ENCODE peak calls at places on chromosomes 12 and 14, in eight cellular contexts. One of them, this sample, is unnamed. For H3K4me1 and H3K9me3, the result is how much of the 10 kb centered on the place peaks cover.

GRCh38 chr14:26917086-26917485 is 319.3 kb upstream of the NOVA1 start:
- DNase-seq in keratinocyte: no peak
- DNase-seq in K562: peak
- DNase-seq in neural progenitor cell: peak
- DNase-seq in HCT116: no peak
- DNase-seq in thyroid gland: no peak
- DNase-seq in spleen: no peak
- DNase-seq in GM23248: peak
- DNase-seq in this sample: peak

GRCh38 chr12:25052191-25053020 is 103.5 kb upstream of the BCAT1 start:
- DNase-seq in neural progenitor cell: no peak
- DNase-seq in K562: no peak
- DNase-seq in thyroid gland: no peak
- DNase-seq in HCT116: no peak
- DNase-seq in spleen: peak
- DNase-seq in keratinocyte: no peak
- DNase-seq in GM23248: no peak
- DNase-seq in this sample: no peak

GRCh38 chr14:30706704-30707103 is 84.6 kb downstream of the SCFD1 start:
- DNase-seq in neural progenitor cell: peak
- DNase-seq in thyroid gland: peak
- DNase-seq in spleen: no peak
- DNase-seq in K562: no peak
- DNase-seq in GM23248: no peak
- DNase-seq in keratinocyte: no peak
- DNase-seq in HCT116: no peak
- DNase-seq in this sample: no peak

GRCh38 chr14:63641473-63642228 is at the start of gene WDR89:
- DNase-seq in K562: peak
- DNase-seq in keratinocyte: peak
- DNase-seq in neural progenitor cell: peak
- DNase-seq in GM23248: peak
- DNase-seq in thyroid gland: peak
- DNase-seq in spleen: peak
- DNase-seq in HCT116: peak
- DNase-seq in this sample: peak

GRCh38 chr14:102421366-102422057 is 58.8 kb downstream of the TECPR2 start:
- DNase-seq in HCT116: no peak
- DNase-seq in spleen: no peak
- DNase-seq in GM23248: no peak
- DNase-seq in keratinocyte: no peak
- DNase-seq in K562: no peak
- DNase-seq in thyroid gland: no peak
- DNase-seq in neural progenitor cell: peak
- DNase-seq in this sample: no peak

GRCh38 chr14:81221579-81222102 is 882 bp upstream of the GTF2A1 start:
- DNase-seq in spleen: no peak
- DNase-seq in K562: no peak
- DNase-seq in HCT116: no peak
- DNase-seq in thyroid gland: no peak
- DNase-seq in GM23248: no peak
- DNase-seq in neural progenitor cell: no peak
- DNase-seq in keratinocyte: no peak
- DNase-seq in this sample: no peak

GRCh38 chr14:88168498-88169165 is 154.4 kb downstream of the KCNK10 start:
- DNase-seq in keratinocyte: no peak
- DNase-seq in K562: peak
- DNase-seq in thyroid gland: peak
- DNase-seq in GM23248: peak
- DNase-seq in spleen: peak
- DNase-seq in neural progenitor cell: peak
- DNase-seq in HCT116: no peak
- DNase-seq in this sample: peak

GRCh38 chr12:47307680-47308399 is 228.1 kb upstream of the AMIGO2 start:
- DNase-seq in spleen: no peak
- DNase-seq in thyroid gland: peak
- DNase-seq in neural progenitor cell: peak
- DNase-seq in HCT116: peak
- DNase-seq in keratinocyte: peak
- DNase-seq in K562: peak
- DNase-seq in GM23248: peak
- DNase-seq in this sample: no peak

GRCh38 chr14:94636744-94637412 is 24.7 kb downstream of the SERPINA3 start:
- DNase-seq in GM23248: peak
- DNase-seq in keratinocyte: no peak
- DNase-seq in spleen: no peak
- DNase-seq in HCT116: peak
- DNase-seq in thyroid gland: no peak
- DNase-seq in neural progenitor cell: peak
- DNase-seq in K562: no peak
- DNase-seq in this sample: no peak

GRCh38 chr14:101103321-101103901 is 199.9 kb upstream of the RTL1 start:
- DNase-seq in keratinocyte: no peak
- DNase-seq in HCT116: no peak
- DNase-seq in GM23248: no peak
- DNase-seq in K562: no peak
- DNase-seq in thyroid gland: no peak
- DNase-seq in neural progenitor cell: no peak
- DNase-seq in spleen: peak
- DNase-seq in this sample: no peak

GRCh38 chr12:93773122-93773871 is 96.1 kb downstream of the CRADD start:
- DNase-seq in GM23248: peak
- DNase-seq in spleen: no peak
- DNase-seq in K562: no peak
- DNase-seq in neural progenitor cell: no peak
- DNase-seq in thyroid gland: no peak
- DNase-seq in HCT116: no peak
- DNase-seq in keratinocyte: no peak
- DNase-seq in this sample: no peak

GRCh38 chr14:58805057-58805456 is 167.3 kb downstream of the DACT1 start:
- DNase-seq in GM23248: peak
- DNase-seq in thyroid gland: no peak
- DNase-seq in spleen: no peak
- DNase-seq in neural progenitor cell: no peak
- DNase-seq in keratinocyte: no peak
- DNase-seq in K562: no peak
- DNase-seq in HCT116: no peak
- DNase-seq in this sample: no peak

GRCh38 chr12:15212877-15213276 is 8.3 kb downstream of the RERG start:
- DNase-seq in thyroid gland: no peak
- DNase-seq in K562: no peak
- DNase-seq in spleen: no peak
- DNase-seq in GM23248: no peak
- DNase-seq in keratinocyte: no peak
- DNase-seq in neural progenitor cell: peak
- DNase-seq in HCT116: no peak
- DNase-seq in this sample: no peak

GRCh38 chr14:68191567-68192321 is 372.2 kb downstream of the RAD51B start:
- DNase-seq in HCT116: peak
- DNase-seq in thyroid gland: no peak
- DNase-seq in spleen: no peak
- DNase-seq in K562: no peak
- DNase-seq in neural progenitor cell: no peak
- DNase-seq in GM23248: no peak
- DNase-seq in keratinocyte: peak
- DNase-seq in this sample: no peak

GRCh38 chr12:93612719-93613228 is 40.3 kb downstream of the SOCS2 start:
- DNase-seq in GM23248: no peak
- DNase-seq in keratinocyte: no peak
- DNase-seq in thyroid gland: no peak
- DNase-seq in K562: no peak
- DNase-seq in neural progenitor cell: peak
- DNase-seq in spleen: no peak
- DNase-seq in HCT116: no peak
- DNase-seq in this sample: no peak

GRCh38 chr12:3250034-3250433 is 172.9 kb downstream of the TSPAN9 start:
- DNase-seq in keratinocyte: no peak
- DNase-seq in HCT116: no peak
- DNase-seq in thyroid gland: no peak
- DNase-seq in neural progenitor cell: no peak
- DNase-seq in GM23248: no peak
- DNase-seq in K562: no peak
- DNase-seq in spleen: no peak
- DNase-seq in this sample: no peak
- H3K4me1 ChIP-seq in keratinocyte: under half
- H3K4me1 ChIP-seq in HCT116: under half
- H3K4me1 ChIP-seq in thyroid gland: under half
- H3K4me1 ChIP-seq in neural progenitor cell: under half
- H3K4me1 ChIP-seq in GM23248: under half
- H3K4me1 ChIP-seq in K562: under half
- H3K4me1 ChIP-seq in spleen: under half
- H3K4me1 ChIP-seq in this sample: under half

DNA sequence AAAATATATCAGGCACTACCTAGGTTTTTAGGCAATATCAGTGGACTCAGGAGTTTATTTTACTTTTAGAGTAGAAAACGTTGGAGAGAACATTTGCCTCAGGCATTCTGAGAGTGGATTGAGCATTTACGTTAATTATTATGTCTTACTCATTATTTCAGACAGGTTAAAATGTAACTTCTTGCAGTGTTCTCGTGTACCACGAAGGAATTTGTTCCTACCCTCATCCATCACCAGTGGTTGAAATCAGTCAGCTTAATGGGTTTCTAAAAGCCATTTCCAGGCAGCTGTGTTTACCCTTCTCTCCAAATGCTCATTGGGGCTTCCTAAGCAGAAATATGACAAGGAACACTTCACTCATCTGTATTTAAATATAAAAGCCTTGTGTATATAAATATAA is 9.1 kb upstream of the LDHB start:
- DNase-seq in keratinocyte: no peak
- DNase-seq in neural progenitor cell: no peak
- DNase-seq in spleen: no peak
- DNase-seq in K562: no peak
- DNase-seq in HCT116: no peak
- DNase-seq in GM23248: no peak
- DNase-seq in thyroid gland: no peak
- DNase-seq in this sample: no peak
- H3K9me3 ChIP-seq in keratinocyte: under half
- H3K9me3 ChIP-seq in neural progenitor cell: under half
- H3K9me3 ChIP-seq in spleen: under half
- H3K9me3 ChIP-seq in K562: under half
- H3K9me3 ChIP-seq in HCT116: under half
- H3K9me3 ChIP-seq in GM23248: under half
- H3K9me3 ChIP-seq in thyroid gland: under half
- H3K9me3 ChIP-seq in this sample: under half

DNA sequence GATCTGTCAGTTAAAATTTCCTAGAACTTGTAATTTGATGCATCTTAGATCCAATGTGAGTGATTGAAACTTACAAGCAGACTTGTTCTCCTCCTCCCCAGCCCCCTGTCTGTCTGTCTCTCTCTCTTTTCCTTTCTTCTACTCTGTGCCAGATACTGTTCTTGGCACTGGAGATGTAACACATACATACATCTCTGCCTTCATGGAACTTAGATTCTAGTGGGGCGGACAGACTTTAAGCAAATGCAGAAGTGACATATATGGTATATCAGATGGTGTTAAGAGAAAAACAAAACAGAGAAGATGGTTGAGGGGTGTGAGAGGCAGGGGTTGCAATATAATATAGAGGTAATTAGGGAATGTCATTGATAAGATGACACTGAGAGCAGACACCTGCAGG is 6.6 kb downstream of the CHST11 start:
- DNase-seq in thyroid gland: no peak
- DNase-seq in keratinocyte: no peak
- DNase-seq in GM23248: no peak
- DNase-seq in spleen: no peak
- DNase-seq in HCT116: no peak
- DNase-seq in K562: no peak
- DNase-seq in neural progenitor cell: no peak
- DNase-seq in this sample: no peak
- H3K4me1 ChIP-seq in thyroid gland: under half
- H3K4me1 ChIP-seq in keratinocyte: under half
- H3K4me1 ChIP-seq in GM23248: under half
- H3K4me1 ChIP-seq in spleen: half or more
- H3K4me1 ChIP-seq in HCT116: under half
- H3K4me1 ChIP-seq in K562: under half
- H3K4me1 ChIP-seq in neural progenitor cell: under half
- H3K4me1 ChIP-seq in this sample: under half

GRCh38 chr12:39813776-39814175 is 194.2 kb upstream of the ABCD2 start:
- DNase-seq in thyroid gland: no peak
- DNase-seq in spleen: no peak
- DNase-seq in HCT116: no peak
- DNase-seq in keratinocyte: no peak
- DNase-seq in neural progenitor cell: no peak
- DNase-seq in GM23248: peak
- DNase-seq in K562: no peak
- DNase-seq in this sample: no peak
- H3K9me3 ChIP-seq in thyroid gland: under half
- H3K9me3 ChIP-seq in spleen: under half
- H3K9me3 ChIP-seq in HCT116: under half
- H3K9me3 ChIP-seq in keratinocyte: under half
- H3K9me3 ChIP-seq in neural progenitor cell: under half
- H3K9me3 ChIP-seq in GM23248: under half
- H3K9me3 ChIP-seq in K562: under half
- H3K9me3 ChIP-seq in this sample: under half

DNA sequence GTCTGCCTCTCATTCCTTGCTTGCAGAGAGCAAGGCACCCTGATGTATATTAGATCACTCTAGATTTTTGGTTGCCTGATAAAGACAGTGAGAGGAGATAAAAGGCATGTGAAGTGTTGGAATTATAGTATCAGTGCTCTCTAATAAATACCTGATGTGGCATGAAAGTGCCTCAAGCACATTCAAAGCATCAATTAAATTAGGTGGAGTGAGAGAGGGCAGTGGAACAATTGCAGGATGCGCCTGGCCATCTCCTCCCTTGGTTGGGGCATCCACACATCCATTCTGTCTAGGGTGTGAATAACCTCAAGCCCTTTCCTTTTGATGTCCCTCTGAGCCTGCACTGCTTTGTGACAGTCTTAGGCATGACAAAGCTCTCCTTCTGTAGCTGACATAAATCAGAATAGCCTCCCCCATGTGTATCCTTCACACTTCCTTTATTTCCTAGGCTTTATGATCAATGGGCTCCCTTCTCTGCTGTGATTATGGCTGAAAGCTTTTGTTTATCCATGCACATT is 13.6 kb downstream of the EMP1 start:
- DNase-seq in spleen: no peak
- DNase-seq in GM23248: peak
- DNase-seq in K562: no peak
- DNase-seq in keratinocyte: no peak
- DNase-seq in thyroid gland: no peak
- DNase-seq in neural progenitor cell: peak
- DNase-seq in HCT116: no peak
- DNase-seq in this sample: peak
- H3K4me1 ChIP-seq in spleen: under half
- H3K4me1 ChIP-seq in GM23248: half or more
- H3K4me1 ChIP-seq in K562: under half
- H3K4me1 ChIP-seq in keratinocyte: half or more
- H3K4me1 ChIP-seq in thyroid gland: half or more
- H3K4me1 ChIP-seq in neural progenitor cell: under half
- H3K4me1 ChIP-seq in HCT116: half or more
- H3K4me1 ChIP-seq in this sample: under half